ENCODE peak calls at places on chromosomes 13 and 19, in eight cellular contexts. G, K, D, B, A, O, I and N are unnamed samples. For H3K27me3 and H3K9me3, the result is how much of the 10 kb centered on the place peaks cover.

GRCh38 chr13:72726721-72727416 is 560 bp downstream of the MZT1 start:
- DNase-seq in G (peak), K (peak), D (peak), B (no peak), A (no peak), O (peak), I (peak), N (peak)

GRCh38 chr13:99421271-99421670 is 80.0 kb upstream of the TM9SF2 start:
- DNase-seq in G (no peak), K (no peak), D (no peak), B (no peak), A (no peak), O (no peak), I (no peak), N (no peak)

GRCh38 chr13:109145631-109146030 is 516.2 kb downstream of the MYO16 start:
- DNase-seq in G (no peak), K (peak), D (peak), B (peak), A (peak), O (peak), I (no peak), N (no peak)

GRCh38 chr13:35916186-35916585 is 215.0 kb downstream of the DCLK1 start:
- DNase-seq in G (no peak), K (no peak), D (no peak), B (no peak), A (no peak), O (no peak), I (no peak), N (no peak)

GRCh38 chr19:41957838-41958366 is 1.2 kb downstream of the RABAC1 start:
- DNase-seq in G (peak), K (peak), D (peak), B (peak), A (peak), O (peak), I (peak), N (peak)

GRCh38 chr13:80342541-80343371 is 1.8 kb upstream of the SPRY2 start:
- DNase-seq in G (peak), K (peak), D (peak), B (peak), A (no peak), O (peak), I (peak), N (peak)

GRCh38 chr13:114079601-114080536 is 52.6 kb downstream of the RASA3 start:
- DNase-seq in G (no peak), K (peak), D (no peak), B (no peak), A (no peak), O (no peak), I (no peak), N (no peak)

GRCh38 chr13:32428581-32429072 is 697 bp upstream of the N4BP2L1 start:
- DNase-seq in G (no peak), K (no peak), D (no peak), B (no peak), A (no peak), O (peak), I (no peak), N (no peak)

GRCh38 chr19:38734426-38735256 is 9.6 kb downstream of the CAPN12 start:
- DNase-seq in G (peak), K (peak), D (peak), B (peak), A (no peak), O (peak), I (no peak), N (no peak)

GRCh38 chr13:38073931-38074330 is 204.4 kb upstream of the TRPC4 start:
- DNase-seq in G (no peak), K (no peak), D (no peak), B (no peak), A (no peak), O (no peak), I (no peak), N (no peak)

GRCh38 chr13:44249439-44249838 is 124.2 kb upstream of the SERP2 start:
- DNase-seq in G (no peak), K (no peak), D (peak), B (peak), A (peak), O (peak), I (peak), N (no peak)

GRCh38 chr19:52993342-52994178 is 20.2 kb upstream of the ERVV-1 start:
- DNase-seq in G (peak), K (peak), D (peak), B (peak), A (peak), O (peak), I (peak), N (peak)

GRCh38 chr13:114064516-114065140 is 67.8 kb downstream of the RASA3 start:
- DNase-seq in G (no peak), K (peak), D (peak), B (no peak), A (no peak), O (peak), I (peak), N (no peak)

GRCh38 chr19:18656337-18657086 is 19.7 kb downstream of the KLHL26 start:
- DNase-seq in G (no peak), K (peak), D (no peak), B (peak), A (no peak), O (no peak), I (no peak), N (no peak)

GRCh38 chr13:33678084-33678483 is 139.9 kb upstream of the RFC3 start:
- DNase-seq in G (no peak), K (no peak), D (no peak), B (no peak), A (no peak), O (no peak), I (no peak), N (no peak)

GRCh38 chr19:48726573-48726972 is 7.0 kb upstream of the MAMSTR start:
- DNase-seq in G (no peak), K (no peak), D (no peak), B (no peak), A (no peak), O (no peak), I (no peak), N (peak)

GRCh38 chr19:3817761-3818160 is 31.6 kb upstream of the MATK start:
- DNase-seq in G (no peak), K (no peak), D (no peak), B (no peak), A (no peak), O (no peak), I (no peak), N (no peak)

GRCh38 chr19:10513223-10513622 is 4.0 kb downstream of the S1PR5 start:
- DNase-seq in G (no peak), K (no peak), D (no peak), B (no peak), A (no peak), O (no peak), I (no peak), N (no peak)

DNA sequence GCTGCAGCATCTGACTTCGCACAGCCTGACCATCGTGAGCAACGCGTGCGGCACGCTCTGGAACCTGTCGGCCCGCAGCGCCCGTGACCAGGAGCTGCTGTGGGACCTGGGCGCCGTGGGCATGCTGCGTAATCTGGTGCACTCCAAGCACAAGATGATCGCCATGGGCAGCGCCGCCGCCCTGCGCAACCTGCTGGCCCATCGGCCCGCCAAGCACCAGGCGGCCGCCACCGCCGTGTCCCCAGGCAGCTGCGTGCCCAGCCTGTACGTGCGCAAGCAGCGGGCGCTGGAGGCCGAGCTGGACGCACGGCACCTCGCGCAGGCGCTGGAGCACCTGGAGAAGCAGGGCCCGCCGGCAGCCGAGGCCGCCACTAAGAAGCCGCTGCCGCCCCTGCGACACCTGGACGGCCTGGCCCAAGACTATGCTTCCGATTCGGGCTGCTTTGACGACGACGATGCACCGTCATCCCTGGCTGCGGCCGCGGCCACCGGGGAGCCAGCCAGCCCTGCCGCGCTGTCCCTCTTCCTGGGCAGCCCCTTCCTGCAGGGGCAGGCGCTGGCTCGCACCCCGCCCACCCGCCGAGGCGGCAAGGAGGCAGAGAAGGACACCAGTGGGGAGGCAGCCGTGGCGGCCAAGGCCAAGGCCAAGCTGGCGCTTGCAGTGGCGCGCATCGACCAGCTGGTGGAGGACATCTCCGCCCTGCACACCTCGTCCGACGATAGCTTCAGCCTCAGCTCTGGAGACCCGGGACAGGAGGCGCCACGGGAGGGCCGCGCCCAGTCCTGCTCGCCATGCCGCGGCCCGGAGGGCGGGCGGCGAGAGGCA is 13.6 kb downstream of the C19orf25 start:
- DNase-seq in G (no peak), K (peak), D (no peak), B (no peak), A (no peak), O (no peak), I (no peak), N (peak)
- H3K27me3 ChIP-seq in G (under half), K (under half), D (under half), B (under half), A (under half), O (under half), I (under half), N (under half)

DNA sequence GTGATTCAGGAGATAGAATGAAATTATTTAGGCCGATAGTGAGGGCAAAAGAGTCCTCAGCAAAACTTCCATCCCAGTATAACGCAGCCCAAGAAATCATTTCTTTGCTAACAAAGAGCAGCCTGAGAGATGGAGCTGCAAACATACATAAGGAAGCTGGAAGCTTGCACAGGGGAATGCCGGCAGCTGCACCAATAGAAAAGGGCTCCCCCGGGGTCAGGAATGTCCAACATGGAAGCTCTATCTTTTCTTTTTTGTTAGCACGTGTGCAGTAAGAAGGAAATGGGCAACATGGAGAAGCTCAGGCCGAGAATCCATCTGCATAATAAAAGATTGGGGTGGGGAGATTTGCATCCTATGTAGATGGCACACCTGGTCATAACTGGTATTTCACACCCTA is 1363.5 kb upstream of the PCDH20 start:
- DNase-seq in G (no peak), K (no peak), D (no peak), B (no peak), A (no peak), O (no peak), I (no peak), N (no peak)
- H3K4me3 ChIP-seq in G (no peak), K (no peak), D (no peak), B (no peak), A (no peak), O (no peak), I (no peak), N (no peak)

GRCh38 chr13:19057588-19058340 is 123.9 kb downstream of the TUBA3C start:
- DNase-seq in G (no peak), K (no peak), D (no peak), B (no peak), A (no peak), O (no peak), I (no peak), N (no peak)

GRCh38 chr13:19060311-19061002 is 121.2 kb downstream of the TUBA3C start:
- DNase-seq in G (no peak), K (no peak), D (no peak), B (no peak), A (no peak), O (no peak), I (no peak), N (no peak)

GRCh38 chr13:19059016-19059780 is 122.4 kb downstream of the TUBA3C start:
- DNase-seq in G (no peak), K (no peak), D (no peak), B (no peak), A (no peak), O (no peak), I (no peak), N (no peak)

GRCh38 chr13:19056984-19057490 is 124.6 kb downstream of the TUBA3C start:
- DNase-seq in G (no peak), K (no peak), D (no peak), B (no peak), A (no peak), O (no peak), I (no peak), N (no peak)

GRCh38 chr13:19058566-19058965 is 123.1 kb downstream of the TUBA3C start:
- DNase-seq in G (no peak), K (no peak), D (no peak), B (no peak), A (no peak), O (no peak), I (no peak), N (no peak)
- H3K9me3 ChIP-seq in G (under half), K (under half), D (under half), B (under half), A (half or more), O (under half), I (under half), N (under half)

GRCh38 chr13:95038949-95039348 is 262.3 kb downstream of the ABCC4 start:
- DNase-seq in G (no peak), K (no peak), D (no peak), B (no peak), A (no peak), O (no peak), I (no peak), N (no peak)
- H3K27me3 ChIP-seq in G (under half), K (under half), D (under half), B (under half), A (under half), O (under half), I (under half), N (under half)

DNA sequence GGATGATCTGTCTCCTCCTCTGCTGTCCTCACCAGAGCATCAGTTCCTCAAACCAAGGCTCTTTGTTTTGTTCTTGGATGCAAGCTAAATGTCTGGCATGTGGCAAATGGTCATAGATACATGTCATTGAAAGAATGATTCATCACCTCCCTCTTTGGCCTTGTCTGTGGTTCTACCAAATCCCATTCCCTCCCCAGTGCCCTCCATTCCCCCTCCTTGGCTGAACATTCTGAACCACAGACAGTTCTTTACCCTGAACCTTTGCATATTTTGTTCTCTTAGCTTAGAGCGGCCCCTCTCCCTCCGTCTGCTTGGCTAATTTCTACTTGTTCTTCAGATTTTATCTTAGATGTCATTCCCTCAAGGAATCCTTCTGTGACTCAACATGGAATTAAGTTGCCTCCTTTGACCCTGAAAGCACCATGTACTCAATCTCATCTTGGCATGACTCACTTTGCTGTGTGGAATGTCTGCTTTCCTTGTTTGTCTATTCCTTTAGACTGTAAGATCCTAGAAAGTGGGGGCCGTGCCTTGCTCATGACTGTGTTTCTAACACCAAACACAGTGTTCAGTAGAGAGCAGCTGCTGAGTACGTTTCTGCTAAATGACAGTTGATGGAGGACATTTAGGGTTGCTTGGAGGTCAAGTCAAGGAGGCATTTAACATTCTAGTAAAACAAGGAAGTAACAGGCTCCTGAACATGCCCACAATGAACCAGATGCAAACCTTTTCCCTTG is 8.1 kb downstream of the ALOX5AP start:
- DNase-seq in G (no peak), K (peak), D (peak), B (peak), A (peak), O (peak), I (peak), N (no peak)
- H3K4me3 ChIP-seq in G (no peak), K (no peak), D (no peak), B (peak), A (no peak), O (peak), I (no peak), N (peak)

DNA sequence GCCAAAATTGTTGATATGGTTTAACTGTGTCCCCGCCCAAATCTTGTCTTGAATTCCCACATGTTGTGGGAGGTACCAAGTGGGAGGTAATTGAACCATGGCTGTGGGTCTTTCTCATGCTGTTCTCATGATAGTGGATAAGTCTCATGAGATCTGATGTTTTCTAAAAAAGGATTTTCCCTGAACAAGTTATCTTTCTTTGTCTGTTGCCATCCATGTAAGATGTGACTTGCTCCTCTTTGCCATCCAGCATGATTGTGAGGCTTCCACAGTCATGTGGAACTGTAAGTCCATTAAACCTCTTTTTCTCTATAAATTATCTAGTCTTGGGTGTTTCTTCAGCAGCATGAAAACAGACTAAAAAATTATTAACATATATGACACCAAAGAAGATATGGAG is 986.7 kb upstream of the MIR17HG start:
- DNase-seq in G (no peak), K (no peak), D (no peak), B (no peak), A (no peak), O (no peak), I (no peak), N (no peak)
- H3K9me3 ChIP-seq in G (under half), K (under half), D (under half), B (under half), A (under half), O (under half), I (under half), N (under half)

DNA sequence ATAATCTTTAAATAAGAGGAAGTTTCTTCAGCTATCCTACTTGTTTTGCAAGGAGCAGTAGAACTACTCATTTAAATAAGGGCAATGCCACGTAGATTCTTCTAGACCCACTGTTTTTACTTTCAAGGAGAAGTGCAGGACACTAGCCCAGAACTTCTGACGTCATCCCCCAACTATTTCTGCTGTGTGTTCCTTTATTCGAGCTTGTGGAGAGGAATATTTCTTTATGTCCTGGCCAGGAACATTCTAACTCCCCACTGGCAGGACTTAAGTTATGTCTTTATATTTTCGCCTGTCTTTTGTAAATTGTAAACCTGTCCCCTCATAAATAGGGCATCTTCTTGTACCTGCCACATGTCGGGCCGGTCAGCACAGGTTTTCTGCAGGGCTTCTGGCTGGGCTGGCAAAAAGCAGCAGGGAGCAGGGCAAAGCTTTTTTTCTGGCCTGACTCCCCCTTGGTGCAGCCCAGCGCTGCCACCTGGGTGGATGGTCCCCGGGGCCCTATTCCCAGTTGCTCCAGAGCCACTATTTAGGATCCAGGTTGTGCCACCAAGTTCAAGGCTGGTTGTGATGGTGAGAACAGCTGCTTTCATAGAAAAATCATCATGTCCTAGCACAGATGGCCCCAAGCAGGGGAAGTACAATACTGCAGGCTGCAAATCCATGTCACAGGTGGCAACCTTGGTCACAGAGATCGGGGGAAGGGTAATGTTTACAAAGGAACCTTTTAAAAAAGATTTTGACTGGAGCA is 1.8 kb downstream of the MBNL2 start:
- DNase-seq in G (no peak), K (peak), D (peak), B (peak), A (peak), O (peak), I (peak), N (peak)
- H3K27me3 ChIP-seq in G (under half), K (under half), D (under half), B (under half), A (under half), O (under half), I (under half), N (under half)

GRCh38 chr19:39969681-39970423 is 1.1 kb upstream of the PSMC4 start:
- DNase-seq in G (peak), K (no peak), D (no peak), B (no peak), A (no peak), O (no peak), I (no peak), N (peak)

GRCh38 chr19:39968789-39969188 is 2.2 kb upstream of the PSMC4 start:
- DNase-seq in G (peak), K (no peak), D (no peak), B (no peak), A (no peak), O (no peak), I (no peak), N (no peak)

GRCh38 chr19:39970674-39971379 is at the start of gene PSMC4:
- DNase-seq in G (peak), K (peak), D (peak), B (peak), A (peak), O (peak), I (peak), N (peak)

GRCh38 chr19:39970424-39970673 is 616 bp upstream of the PSMC4 start:
- DNase-seq in G (no peak), K (no peak), D (peak), B (no peak), A (no peak), O (no peak), I (no peak), N (no peak)

GRCh38 chr19:39969266-39969665 is 1.7 kb upstream of the PSMC4 start:
- DNase-seq in G (no peak), K (no peak), D (no peak), B (no peak), A (no peak), O (peak), I (no peak), N (no peak)
- H3K4me3 ChIP-seq in G (no peak), K (no peak), D (no peak), B (peak), A (no peak), O (no peak), I (no peak), N (peak)

GRCh38 chr13:19171563-19171962 is 10.1 kb downstream of the TUBA3C start:
- DNase-seq in G (no peak), K (no peak), D (no peak), B (no peak), A (no peak), O (no peak), I (no peak), N (no peak)
- H3K9me3 ChIP-seq in G (under half), K (under half), D (under half), B (under half), A (half or more), O (under half), I (under half), N (under half)